ENCODE peak calls at places on chromosomes 3 and 15, in ten cellular contexts. J is neural crest cell, H is HFF-Myc, I is uterus, F is stomach, G is OCI-LY7, Q is transverse colon, U is GM12865, B is mesothelial cell of epicardium, N is fibroblast of the aortic adventitia. T is an unnamed sample.

GRCh38 chr3:128794067-128794768 is 68.2 kb downstream of the RAB7A start:
- DNase-seq in J (no peak), H (no peak), I (no peak), F (no peak), G (no peak), Q (no peak), U (peak), B (no peak), N (peak), T (no peak)

GRCh38 chr3:98855811-98856400 is 45.6 kb downstream of the DCBLD2 start:
- DNase-seq in J (no peak), H (peak), I (no peak), F (no peak), G (no peak), Q (no peak), U (no peak), B (no peak), N (peak), T (no peak)

GRCh38 chr3:37861540-37862051 is at the start of gene CTDSPL:
- DNase-seq in J (peak), H (no peak), I (peak), F (peak), G (no peak), Q (peak), U (no peak), B (peak), N (peak), T (no peak)

GRCh38 chr3:141575879-141576743 is 89.3 kb downstream of the RASA2 start:
- DNase-seq in J (no peak), H (no peak), I (no peak), F (no peak), G (peak), Q (no peak), U (peak), B (no peak), N (peak), T (no peak)

GRCh38 chr15:39332846-39333245 is 248.0 kb upstream of the THBS1 start:
- DNase-seq in J (no peak), H (no peak), I (no peak), F (no peak), G (no peak), Q (no peak), U (no peak), B (no peak), N (no peak), T (no peak)

GRCh38 chr15:58748040-58748786 is 1.3 kb downstream of the ADAM10 start:
- DNase-seq in J (no peak), H (no peak), I (no peak), F (no peak), G (peak), Q (no peak), U (peak), B (no peak), N (peak), T (no peak)

GRCh38 chr15:92098869-92099268 is 245.4 kb downstream of the SLCO3A1 start:
- DNase-seq in J (no peak), H (no peak), I (no peak), F (no peak), G (no peak), Q (no peak), U (no peak), B (no peak), N (peak), T (no peak)

GRCh38 chr3:96970211-96970610 is 155.8 kb downstream of the EPHA6 start:
- DNase-seq in J (no peak), H (no peak), I (no peak), F (no peak), G (no peak), Q (no peak), U (no peak), B (no peak), N (no peak), T (no peak)

GRCh38 chr15:71780349-71780976 is 29.9 kb upstream of the NR2E3 start:
- DNase-seq in J (peak), H (peak), I (no peak), F (no peak), G (peak), Q (peak), U (peak), B (no peak), N (peak), T (peak)

GRCh38 chr3:132135628-132136333 is 101.0 kb upstream of the CPNE4 start:
- DNase-seq in J (no peak), H (peak), I (no peak), F (no peak), G (no peak), Q (no peak), U (no peak), B (no peak), N (peak), T (no peak)

GRCh38 chr15:75814794-75815193 is 28.5 kb upstream of the UBE2Q2 start:
- DNase-seq in J (no peak), H (no peak), I (no peak), F (no peak), G (no peak), Q (no peak), U (no peak), B (no peak), N (no peak), T (no peak)

GRCh38 chr15:67836477-67836876 is 3.4 kb downstream of the RNU6-1 start:
- DNase-seq in J (no peak), H (no peak), I (peak), F (peak), G (peak), Q (peak), U (peak), B (no peak), N (peak), T (no peak)

GRCh38 chr3:25257026-25257425 is 171.0 kb upstream of the RARB start:
- DNase-seq in J (no peak), H (peak), I (no peak), F (no peak), G (no peak), Q (no peak), U (no peak), B (no peak), N (peak), T (no peak)

GRCh38 chr3:177905895-177906511 is 630.2 kb upstream of the KCNMB2 start:
- DNase-seq in J (no peak), H (no peak), I (no peak), F (no peak), G (no peak), Q (no peak), U (no peak), B (no peak), N (peak), T (no peak)

GRCh38 chr3:174125267-174125844 is 727.8 kb downstream of the NLGN1 start:
- DNase-seq in J (peak), H (peak), I (no peak), F (no peak), G (peak), Q (no peak), U (no peak), B (no peak), N (peak), T (no peak)

GRCh38 chr15:96225642-96226259 is 104.7 kb upstream of the NR2F2 start:
- DNase-seq in J (no peak), H (no peak), I (no peak), F (no peak), G (no peak), Q (no peak), U (no peak), B (no peak), N (no peak), T (no peak)

GRCh38 chr3:133871368-133872090 is 24.2 kb downstream of the RAB6B start:
- DNase-seq in J (no peak), H (no peak), I (no peak), F (no peak), G (no peak), Q (no peak), U (no peak), B (no peak), N (no peak), T (no peak)

GRCh38 chr3:120144267-120144666 is 50.0 kb upstream of the GSK3B start:
- DNase-seq in J (no peak), H (no peak), I (no peak), F (peak), G (no peak), Q (no peak), U (no peak), B (no peak), N (peak), T (no peak)

GRCh38 chr3:15523660-15524417 is 2.3 kb upstream of the COLQ start:
- DNase-seq in J (no peak), H (no peak), I (no peak), F (no peak), G (no peak), Q (no peak), U (no peak), B (no peak), N (no peak), T (no peak)

GRCh38 chr15:91855684-91856553 is 2.4 kb downstream of the SLCO3A1 start:
- DNase-seq in J (no peak), H (no peak), I (no peak), F (peak), G (peak), Q (peak), U (no peak), B (no peak), N (no peak), T (no peak)

GRCh38 chr3:42936157-42936981 is 30.4 kb downstream of the ZNF662 start:
- DNase-seq in J (no peak), H (no peak), I (peak), F (peak), G (no peak), Q (peak), U (no peak), B (no peak), N (peak), T (no peak)

GRCh38 chr3:45987368-45988099 is 8.1 kb downstream of the FYCO1 start:
- DNase-seq in J (no peak), H (no peak), I (peak), F (no peak), G (no peak), Q (no peak), U (no peak), B (no peak), N (peak), T (no peak)

GRCh38 chr3:46662771-46663551 is 30.5 kb downstream of the ALS2CL start:
- DNase-seq in J (no peak), H (no peak), I (peak), F (peak), G (no peak), Q (peak), U (no peak), B (no peak), N (peak), T (no peak)

GRCh38 chr15:25189551-25189950 is 234.8 kb downstream of the SNRPN start:
- DNase-seq in J (no peak), H (no peak), I (no peak), F (no peak), G (no peak), Q (no peak), U (no peak), B (no peak), N (no peak), T (no peak)

GRCh38 chr15:60119101-60119500 is 115.0 kb downstream of the FOXB1 start:
- DNase-seq in J (no peak), H (no peak), I (no peak), F (no peak), G (no peak), Q (no peak), U (no peak), B (no peak), N (no peak), T (no peak)

GRCh38 chr3:127693336-127693843 is 20.6 kb downstream of the ABTB1 start:
- DNase-seq in J (no peak), H (no peak), I (no peak), F (no peak), G (no peak), Q (no peak), U (no peak), B (no peak), N (no peak), T (no peak)

GRCh38 chr3:112327371-112327951 is 5.5 kb upstream of the CD200 start:
- DNase-seq in J (no peak), H (peak), I (no peak), F (no peak), G (peak), Q (no peak), U (peak), B (no peak), N (peak), T (no peak)

GRCh38 chr3:71510485-71510884 is 73.0 kb downstream of the FOXP1 start:
- DNase-seq in J (no peak), H (no peak), I (no peak), F (no peak), G (peak), Q (no peak), U (no peak), B (no peak), N (peak), T (no peak)

GRCh38 chr15:85718271-85718971 is 76.3 kb downstream of the KLHL25 start:
- DNase-seq in J (no peak), H (no peak), I (no peak), F (no peak), G (peak), Q (no peak), U (peak), B (no peak), N (no peak), T (no peak)

GRCh38 chr15:90598053-90598577 is 68.4 kb downstream of the CRTC3 start:
- DNase-seq in J (no peak), H (no peak), I (peak), F (peak), G (peak), Q (peak), U (peak), B (no peak), N (no peak), T (no peak)

GRCh38 chr15:74783072-74783807 is 1.4 kb downstream of the CSK start:
- DNase-seq in J (no peak), H (no peak), I (no peak), F (no peak), G (peak), Q (peak), U (peak), B (no peak), N (no peak), T (no peak)

GRCh38 chr3:66803206-66803605 is 194.9 kb upstream of the KBTBD8 start:
- DNase-seq in J (no peak), H (no peak), I (no peak), F (no peak), G (no peak), Q (no peak), U (no peak), B (no peak), N (no peak), T (no peak)

GRCh38 chr15:71596672-71597071 is 213.7 kb upstream of the NR2E3 start:
- DNase-seq in J (no peak), H (no peak), I (peak), F (peak), G (no peak), Q (peak), U (no peak), B (no peak), N (peak), T (no peak)

GRCh38 chr15:93485922-93486327 is 396.9 kb upstream of the RGMA start:
- DNase-seq in J (no peak), H (no peak), I (peak), F (peak), G (no peak), Q (no peak), U (no peak), B (no peak), N (peak), T (no peak)

GRCh38 chr3:150627557-150627956 is 24.4 kb downstream of the SELENOT start:
- DNase-seq in J (no peak), H (no peak), I (no peak), F (no peak), G (no peak), Q (no peak), U (no peak), B (no peak), N (peak), T (no peak)

GRCh38 chr3:63807901-63808589 is 11.1 kb upstream of the C3orf49 start:
- DNase-seq in J (no peak), H (no peak), I (no peak), F (no peak), G (no peak), Q (no peak), U (no peak), B (no peak), N (no peak), T (no peak)

GRCh38 chr3:194259982-194260856 is 90.9 kb downstream of the CPN2 start:
- DNase-seq in J (no peak), H (no peak), I (no peak), F (peak), G (no peak), Q (no peak), U (no peak), B (no peak), N (peak), T (no peak)

GRCh38 chr15:51737538-51738305 is at the start of gene LYSMD2:
- DNase-seq in J (peak), H (no peak), I (peak), F (peak), G (peak), Q (peak), U (peak), B (no peak), N (no peak), T (no peak)

DNA sequence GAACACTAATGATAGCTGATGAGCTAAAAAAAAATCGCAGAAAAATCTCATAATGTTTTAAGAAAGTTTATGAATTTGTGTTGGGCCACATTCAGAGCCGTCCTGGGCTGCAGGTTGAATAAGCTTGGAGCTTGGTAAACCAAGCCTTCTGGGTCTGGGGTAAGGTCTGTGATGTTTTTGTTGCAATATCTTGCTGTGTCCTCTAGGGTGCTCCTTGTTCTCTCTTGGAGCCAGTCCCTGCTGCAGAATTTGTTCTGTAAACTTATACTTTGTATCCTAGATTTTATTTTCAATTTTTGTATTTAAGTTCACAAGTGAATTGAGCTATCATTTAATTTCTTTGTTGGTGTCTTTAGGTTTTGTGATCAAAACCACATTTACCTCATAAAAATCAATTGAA is 143.7 kb downstream of the NR1D2 start:
- DNase-seq in J (no peak), H (no peak), I (no peak), F (no peak), G (peak), Q (no peak), U (peak), B (no peak), N (peak), T (no peak)
- TF ChIP-seq CTCF in J (peak), H (peak), I (no peak), F (no peak), G (peak), Q (no peak), U (peak), B (no peak), N (peak), T (peak)

DNA sequence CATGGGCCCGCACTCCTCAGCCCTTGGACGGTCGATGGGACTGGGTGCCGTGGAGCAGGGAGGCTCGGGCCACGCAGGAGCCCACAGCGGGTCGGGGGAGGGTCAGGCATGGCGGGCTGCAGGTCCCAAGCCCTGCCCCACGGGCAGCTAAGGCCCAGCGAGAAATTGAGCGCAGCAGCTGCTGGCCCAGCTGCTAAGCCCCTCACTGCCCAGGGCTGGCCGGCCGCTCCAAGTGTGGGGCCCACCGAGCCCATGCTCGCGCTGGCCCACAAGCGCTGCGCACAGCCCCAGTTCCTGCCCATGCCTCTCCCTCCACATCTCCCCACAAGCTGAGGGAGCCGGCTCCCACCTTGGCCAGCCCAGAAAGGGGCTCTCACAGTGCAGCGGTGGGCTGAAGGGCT is 259.4 kb downstream of the VGLL3 start:
- DNase-seq in J (no peak), H (no peak), I (no peak), F (no peak), G (no peak), Q (no peak), U (no peak), B (no peak), N (no peak), T (no peak)
- TF ChIP-seq CTCF in J (no peak), H (no peak), I (no peak), F (no peak), G (no peak), Q (no peak), U (no peak), B (no peak), N (no peak), T (no peak)

GRCh38 chr3:48437812-48438211 is 2.1 kb downstream of the CCDC51 start:
- DNase-seq in J (no peak), H (no peak), I (no peak), F (no peak), G (peak), Q (no peak), U (no peak), B (no peak), N (no peak), T (no peak)

GRCh38 chr3:48435774-48436476 is 4.0 kb downstream of the CCDC51 start:
- DNase-seq in J (peak), H (peak), I (peak), F (peak), G (peak), Q (peak), U (peak), B (peak), N (peak), T (peak)

GRCh38 chr3:48435223-48435595 is 4.7 kb downstream of the CCDC51 start:
- DNase-seq in J (no peak), H (no peak), I (no peak), F (no peak), G (no peak), Q (no peak), U (no peak), B (no peak), N (no peak), T (no peak)

GRCh38 chr3:48436855-48437254 is 3.1 kb downstream of the CCDC51 start:
- DNase-seq in J (no peak), H (no peak), I (no peak), F (no peak), G (no peak), Q (no peak), U (no peak), B (no peak), N (no peak), T (no peak)

DNA sequence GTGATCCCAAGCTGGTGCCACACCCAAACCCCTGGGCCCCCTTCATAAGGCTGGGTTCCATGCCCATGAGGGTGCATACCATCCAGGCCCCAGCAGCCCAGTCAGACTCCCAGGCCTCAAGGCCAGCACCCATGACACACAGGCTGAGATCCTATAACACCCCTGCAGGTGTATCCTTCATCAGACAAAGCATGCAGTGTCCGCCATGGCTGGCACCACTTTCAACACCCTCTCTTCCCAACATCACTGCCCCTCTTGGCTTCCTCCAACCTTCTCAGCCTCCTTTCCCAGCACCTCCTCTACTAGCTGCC is 3.5 kb downstream of the CCDC51 start:
- DNase-seq in J (no peak), H (no peak), I (no peak), F (no peak), G (peak), Q (no peak), U (no peak), B (no peak), N (no peak), T (no peak)
- TF ChIP-seq CTCF in J (no peak), H (no peak), I (no peak), F (no peak), G (no peak), Q (no peak), U (no peak), B (no peak), N (no peak), T (no peak)

DNA sequence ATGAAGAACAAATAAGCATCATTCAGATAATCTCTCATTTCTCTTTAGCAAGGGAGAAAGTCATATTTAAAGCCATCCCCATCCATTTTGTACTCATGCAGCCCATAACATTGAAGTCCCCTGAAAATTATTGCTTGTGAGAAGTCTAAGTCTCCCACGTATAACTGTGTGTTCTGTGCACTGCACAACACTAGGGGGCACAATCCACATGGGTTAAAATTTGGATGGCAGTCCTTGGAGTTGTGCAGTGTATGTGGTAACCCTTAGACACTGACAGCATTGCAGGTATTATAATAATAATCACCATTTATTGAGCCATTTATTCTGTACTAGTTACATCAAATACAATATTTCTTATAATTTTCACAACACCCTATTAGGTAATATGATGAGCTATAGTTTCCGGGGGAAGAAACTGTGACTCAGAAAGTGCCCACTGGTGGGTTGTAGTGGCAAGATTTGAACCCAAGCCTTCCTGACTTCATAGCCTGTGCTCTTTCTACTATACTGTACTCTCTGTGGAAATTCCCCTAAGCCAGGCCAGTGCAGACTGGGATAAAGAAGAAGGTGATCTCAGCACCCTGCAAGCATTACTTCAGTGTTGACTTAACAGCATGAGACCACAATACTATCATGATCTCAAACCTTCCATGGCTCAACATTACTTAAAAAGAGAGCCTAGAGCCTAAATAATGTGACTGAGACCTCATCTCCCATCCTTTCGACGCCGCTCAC is 15.7 kb downstream of the KCNAB1 start:
- DNase-seq in J (no peak), H (no peak), I (no peak), F (no peak), G (no peak), Q (no peak), U (peak), B (no peak), N (no peak), T (no peak)
- TF ChIP-seq CTCF in J (peak), H (peak), I (no peak), F (no peak), G (peak), Q (no peak), U (peak), B (no peak), N (peak), T (peak)

T was measured in type B pancreatic cell.